ENCODE peak calls at places on chromosomes 2 and 18, in eight cellular contexts. C is pancreas; K is CD8-positive, alpha-beta T cell; Y is CD8-positive, alpha-beta memory T cell; Z is AG04450; X is tibial artery; V is cardiac muscle cell; S is body of pancreas. U is an unnamed sample.

GRCh38 chr2:200471324-200471848 is 38.5 kb downstream of the KCTD18 start:
- DNase-seq in C (no peak), K (no peak), Y (peak; percentile 21), Z (no peak), X (no peak), V (peak; percentile 34), S (no peak), U (peak; percentile 44)

GRCh38 chr2:167582619-167583018 is 664.8 kb downstream of the STK39 start:
- DNase-seq in C (no peak), K (no peak), Y (no peak), Z (no peak), X (no peak), V (no peak), S (no peak), U (peak; percentile 34)

GRCh38 chr2:11778923-11779757 is 32.7 kb downstream of the LPIN1 start:
- DNase-seq in C (peak; percentile 77), K (peak; percentile 70), Y (peak; percentile 81), Z (no peak), X (peak; percentile 68), V (peak; percentile 74), S (peak; percentile 70), U (peak; percentile 88)

GRCh38 chr18:79630266-79631095 is 49.1 kb upstream of the CTDP1 start:
- DNase-seq in C (no peak), K (no peak), Y (no peak), Z (no peak), X (peak; percentile 15), V (no peak), S (no peak), U (peak; percentile 5)

GRCh38 chr18:65983750-65984149 is 232.9 kb downstream of the CDH7 start:
- DNase-seq in C (no peak), K (no peak), Y (no peak), Z (no peak), X (no peak), V (no peak), S (no peak), U (no peak)

GRCh38 chr2:232449964-232450363 is 6.0 kb upstream of the ALPI start:
- DNase-seq in C (no peak), K (no peak), Y (no peak), Z (no peak), X (no peak), V (no peak), S (no peak), U (peak; percentile 78)

GRCh38 chr2:19538411-19538963 is 180.1 kb upstream of the OSR1 start:
- DNase-seq in C (no peak), K (no peak), Y (no peak), Z (peak; percentile 59), X (peak; percentile 34), V (peak; percentile 97), S (no peak), U (no peak)

GRCh38 chr18:59311631-59312030 is 6.8 kb downstream of the CPLX4 start:
- DNase-seq in C (no peak), K (no peak), Y (no peak), Z (no peak), X (no peak), V (no peak), S (no peak), U (no peak)

GRCh38 chr18:24160086-24160485 is 21.2 kb downstream of the CABYR start:
- DNase-seq in C (no peak), K (no peak), Y (no peak), Z (no peak), X (no peak), V (no peak), S (no peak), U (no peak)

GRCh38 chr2:187453078-187453641 is 5.1 kb upstream of the CALCRL start:
- DNase-seq in C (no peak), K (no peak), Y (no peak), Z (no peak), X (no peak), V (peak; percentile 61), S (no peak), U (no peak)

GRCh38 chr2:219908538-219908937 is 281.1 kb downstream of the SLC4A3 start:
- DNase-seq in C (no peak), K (no peak), Y (no peak), Z (no peak), X (no peak), V (no peak), S (no peak), U (peak; percentile 17)

GRCh38 chr2:239590995-239591915 is 190.4 kb upstream of the HDAC4 start:
- DNase-seq in C (no peak), K (no peak), Y (no peak), Z (no peak), X (no peak), V (no peak), S (no peak), U (no peak)

GRCh38 chr2:157788201-157788600 is 87.9 kb downstream of the ACVR1 start:
- DNase-seq in C (no peak), K (no peak), Y (no peak), Z (no peak), X (no peak), V (no peak), S (no peak), U (no peak)

GRCh38 chr2:237073552-237073951 is 12.1 kb upstream of the COPS8 start:
- DNase-seq in C (no peak), K (no peak), Y (no peak), Z (peak; percentile 82), X (no peak), V (peak; percentile 89), S (no peak), U (no peak)

GRCh38 chr2:154832711-154833110 is 134.2 kb downstream of the KCNJ3 start:
- DNase-seq in C (no peak), K (no peak), Y (no peak), Z (no peak), X (no peak), V (no peak), S (no peak), U (no peak)

GRCh38 chr2:154827286-154827685 is 128.8 kb downstream of the KCNJ3 start:
- DNase-seq in C (no peak), K (no peak), Y (no peak), Z (no peak), X (no peak), V (no peak), S (no peak), U (no peak)

GRCh38 chr2:154825358-154825757 is 126.9 kb downstream of the KCNJ3 start:
- DNase-seq in C (no peak), K (no peak), Y (no peak), Z (no peak), X (no peak), V (no peak), S (no peak), U (no peak)

GRCh38 chr2:154826827-154827226 is 128.3 kb downstream of the KCNJ3 start:
- DNase-seq in C (no peak), K (no peak), Y (no peak), Z (no peak), X (no peak), V (no peak), S (no peak), U (no peak)
- H3K27ac ChIP-seq in C (no peak overlapping the region), K (no peak overlapping the region), Y (no peak overlapping the region), Z (no peak overlapping the region), X (no peak overlapping the region), V (no peak overlapping the region), S (no peak overlapping the region), U (no peak overlapping the region)

DNA sequence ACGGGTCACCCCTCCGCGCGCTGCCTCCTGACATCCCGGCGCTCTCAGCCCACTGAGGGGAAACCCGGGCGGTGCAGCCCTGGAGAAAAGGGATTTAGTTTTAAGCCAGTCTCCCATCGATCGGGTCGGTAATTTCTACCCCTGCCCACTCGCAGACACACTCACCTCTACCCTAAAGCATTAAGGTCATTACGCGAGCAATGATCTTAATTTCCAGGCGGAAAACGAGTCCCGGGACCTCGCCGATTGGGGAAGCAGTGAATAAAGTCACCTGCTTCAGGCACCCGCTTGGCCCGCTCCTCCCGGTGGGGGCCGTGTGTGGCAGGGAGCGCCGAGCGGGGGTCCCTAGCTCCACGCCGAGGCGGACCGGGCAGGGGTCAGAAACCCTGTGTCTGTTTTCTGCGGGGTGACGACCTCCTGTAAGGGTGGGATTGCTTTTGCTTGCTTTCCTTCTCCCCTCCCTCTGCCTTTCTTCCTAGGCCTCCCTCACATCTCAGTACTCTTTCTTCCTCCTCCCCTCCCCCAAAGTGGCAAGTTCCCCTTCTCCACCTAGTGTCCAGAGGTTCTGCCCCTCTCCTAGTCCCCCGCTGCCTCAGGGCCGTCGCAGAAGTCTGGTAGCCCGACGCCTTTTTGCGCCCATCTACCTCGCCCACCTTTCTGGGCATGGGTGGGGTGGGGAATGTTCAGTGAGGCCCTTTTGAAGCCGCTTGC is 142.6 kb downstream of the MEIS1 start:
- DNase-seq in C (peak; percentile 63), K (no peak), Y (no peak), Z (no peak), X (no peak), V (no peak), S (peak; percentile 59), U (peak; percentile 55)
- H3K27me3 ChIP-seq in C (no peaks in the 10 kb centered on the region), K (peaks cover 18% of the 10 kb centered on the region), Y (peaks cover 16% of the 10 kb centered on the region), Z (no peaks in the 10 kb centered on the region), X (peaks cover 65% of the 10 kb centered on the region), V (peaks cover 9% of the 10 kb centered on the region), S (no peaks in the 10 kb centered on the region), U (peaks cover 70% of the 10 kb centered on the region)

DNA sequence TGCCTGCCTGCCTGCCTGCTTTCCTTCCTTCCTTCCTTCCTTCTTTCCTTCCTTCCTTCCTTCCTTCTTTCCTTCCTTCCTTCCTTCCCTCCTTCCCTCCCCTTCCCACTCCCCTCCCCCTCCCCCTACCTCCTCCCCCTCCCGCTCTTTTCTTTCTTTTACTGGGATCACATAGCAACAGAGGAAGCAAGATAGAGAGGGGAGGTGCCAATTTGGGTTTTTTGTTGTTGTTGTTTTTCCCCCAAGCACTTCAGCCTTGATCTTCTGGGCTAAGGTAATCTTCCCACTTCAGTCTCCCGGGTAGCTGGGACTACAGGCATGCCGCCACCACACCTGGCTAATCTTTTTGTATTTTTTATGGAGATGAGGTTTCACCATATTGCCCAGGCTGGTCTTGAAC is 20.0 kb downstream of the PPM1B start:
- DNase-seq in C (no peak), K (no peak), Y (no peak), Z (no peak), X (no peak), V (no peak), S (no peak), U (no peak)
- H3K27ac ChIP-seq in C (no peak overlapping the region), K (no peak overlapping the region), Y (no peak overlapping the region), Z (no peak overlapping the region), X (no peak overlapping the region), V (no peak overlapping the region), S (no peak overlapping the region), U (no peak overlapping the region)

GRCh38 chr2:109604597-109604996 is 9.2 kb downstream of the SEPTIN10 start:
- DNase-seq in C (no peak), K (no peak), Y (no peak), Z (no peak), X (no peak), V (peak; percentile 23), S (no peak), U (no peak)

GRCh38 chr2:109611467-109612095 is 2.2 kb downstream of the SEPTIN10 start:
- DNase-seq in C (no peak), K (no peak), Y (no peak), Z (peak; percentile 78), X (no peak), V (peak; percentile 71), S (no peak), U (no peak)

GRCh38 chr2:109602617-109603188 is 11.1 kb downstream of the SEPTIN10 start:
- DNase-seq in C (no peak), K (no peak), Y (no peak), Z (no peak), X (no peak), V (no peak), S (no peak), U (no peak)

GRCh38 chr2:109609352-109610024 is 4.3 kb downstream of the SEPTIN10 start:
- DNase-seq in C (no peak), K (no peak), Y (no peak), Z (no peak), X (no peak), V (peak; percentile 70), S (no peak), U (no peak)

GRCh38 chr2:109607766-109608165 is 6.0 kb downstream of the SEPTIN10 start:
- DNase-seq in C (no peak), K (no peak), Y (no peak), Z (no peak), X (no peak), V (peak; percentile 33), S (no peak), U (no peak)
- H3K27me3 ChIP-seq in C (no peaks in the 10 kb centered on the region), K (peaks cover 2% of the 10 kb centered on the region), Y (peaks cover 7% of the 10 kb centered on the region), Z (no peaks in the 10 kb centered on the region), X (no peaks in the 10 kb centered on the region), V (no peaks in the 10 kb centered on the region), S (no peaks in the 10 kb centered on the region), U (no peaks in the 10 kb centered on the region)